ENCODE peak calls at places on chromosomes 3 and 15, in five cellular contexts. One of them, this sample, is unnamed. For H3K4me1, the result is how much of the 10 kb centered on the place peaks cover.

GRCh38 chr3:81419196-81419595 is 342.2 kb downstream of the GBE1 start:
- DNase-seq in PC-3: peak
- DNase-seq in H9: no peak
- DNase-seq in hepatocyte: peak
- DNase-seq in DND-41: no peak
- DNase-seq in this sample: no peak

GRCh38 chr3:177885063-177885462 is 651.2 kb upstream of the KCNMB2 start:
- DNase-seq in hepatocyte: no peak
- DNase-seq in PC-3: no peak
- DNase-seq in H9: no peak
- DNase-seq in DND-41: no peak
- DNase-seq in this sample: no peak

GRCh38 chr3:160801386-160802118 is 45.5 kb downstream of the PPM1L start:
- DNase-seq in PC-3: peak
- DNase-seq in H9: no peak
- DNase-seq in hepatocyte: peak
- DNase-seq in DND-41: no peak
- DNase-seq in this sample: no peak

GRCh38 chr3:180720012-180720411 is 40.7 kb upstream of the CCDC39 start:
- DNase-seq in PC-3: no peak
- DNase-seq in H9: no peak
- DNase-seq in DND-41: no peak
- DNase-seq in hepatocyte: no peak
- DNase-seq in this sample: no peak

GRCh38 chr3:187368251-187368733 is at the start of gene RTP4:
- DNase-seq in DND-41: peak
- DNase-seq in PC-3: peak
- DNase-seq in H9: no peak
- DNase-seq in hepatocyte: peak
- DNase-seq in this sample: no peak

GRCh38 chr3:136994772-136995516 is 37.2 kb downstream of the IL20RB start:
- DNase-seq in H9: no peak
- DNase-seq in PC-3: peak
- DNase-seq in hepatocyte: no peak
- DNase-seq in DND-41: no peak
- DNase-seq in this sample: no peak

GRCh38 chr15:26051771-26052685 is 188.9 kb upstream of the ATP10A start:
- DNase-seq in PC-3: peak
- DNase-seq in hepatocyte: peak
- DNase-seq in H9: no peak
- DNase-seq in DND-41: no peak
- DNase-seq in this sample: no peak

GRCh38 chr3:115913069-115913686 is 289.9 kb downstream of the GAP43 start:
- DNase-seq in PC-3: peak
- DNase-seq in H9: no peak
- DNase-seq in hepatocyte: no peak
- DNase-seq in DND-41: no peak
- DNase-seq in this sample: no peak

GRCh38 chr3:125434582-125435011 is 59.5 kb upstream of the ZNF148 start:
- DNase-seq in hepatocyte: no peak
- DNase-seq in DND-41: no peak
- DNase-seq in H9: no peak
- DNase-seq in PC-3: no peak
- DNase-seq in this sample: no peak

GRCh38 chr3:179113903-179114302 is 34.3 kb upstream of the PIK3CA start:
- DNase-seq in DND-41: no peak
- DNase-seq in hepatocyte: no peak
- DNase-seq in H9: no peak
- DNase-seq in PC-3: no peak
- DNase-seq in this sample: no peak

GRCh38 chr3:30539772-30540171 is 66.6 kb upstream of the TGFBR2 start:
- DNase-seq in H9: no peak
- DNase-seq in PC-3: peak
- DNase-seq in DND-41: no peak
- DNase-seq in hepatocyte: no peak
- DNase-seq in this sample: no peak

GRCh38 chr3:123349201-123349535 is 99.7 kb downstream of the ADCY5 start:
- DNase-seq in DND-41: no peak
- DNase-seq in H9: no peak
- DNase-seq in PC-3: peak
- DNase-seq in hepatocyte: no peak
- DNase-seq in this sample: no peak

GRCh38 chr3:185595520-185595919 is 9.4 kb downstream of the SENP2 start:
- DNase-seq in hepatocyte: no peak
- DNase-seq in PC-3: no peak
- DNase-seq in DND-41: no peak
- DNase-seq in H9: no peak
- DNase-seq in this sample: no peak

GRCh38 chr3:16182183-16182582 is 7.7 kb downstream of the GALNT15 start:
- DNase-seq in DND-41: no peak
- DNase-seq in hepatocyte: no peak
- DNase-seq in PC-3: peak
- DNase-seq in H9: no peak
- DNase-seq in this sample: no peak

GRCh38 chr3:63037116-63037515 is 161.9 kb upstream of the CADPS start:
- DNase-seq in hepatocyte: no peak
- DNase-seq in H9: no peak
- DNase-seq in DND-41: no peak
- DNase-seq in PC-3: no peak
- DNase-seq in this sample: no peak

GRCh38 chr3:53318522-53318921 is 28.8 kb downstream of the DCP1A start:
- DNase-seq in hepatocyte: no peak
- DNase-seq in PC-3: no peak
- DNase-seq in DND-41: no peak
- DNase-seq in H9: no peak
- DNase-seq in this sample: no peak

GRCh38 chr3:184314363-184314699 is at the start of gene EIF4G1:
- DNase-seq in H9: peak
- DNase-seq in PC-3: peak
- DNase-seq in DND-41: peak
- DNase-seq in hepatocyte: peak
- DNase-seq in this sample: peak

GRCh38 chr3:105982207-105982606 is 113.4 kb upstream of the CBLB start:
- DNase-seq in DND-41: no peak
- DNase-seq in hepatocyte: no peak
- DNase-seq in H9: no peak
- DNase-seq in PC-3: no peak
- DNase-seq in this sample: no peak

GRCh38 chr3:60575726-60576272 is 675.5 kb downstream of the FHIT start:
- DNase-seq in hepatocyte: no peak
- DNase-seq in PC-3: no peak
- DNase-seq in DND-41: no peak
- DNase-seq in H9: no peak
- DNase-seq in this sample: no peak

GRCh38 chr3:99958177-99958912 is 140.7 kb downstream of the CMSS1 start:
- DNase-seq in H9: no peak
- DNase-seq in PC-3: no peak
- DNase-seq in DND-41: no peak
- DNase-seq in hepatocyte: no peak
- DNase-seq in this sample: no peak

GRCh38 chr15:67179411-67179995 is 75.0 kb downstream of the AAGAB start:
- DNase-seq in DND-41: no peak
- DNase-seq in H9: no peak
- DNase-seq in hepatocyte: no peak
- DNase-seq in PC-3: no peak
- DNase-seq in this sample: no peak

GRCh38 chr15:89175617-89176191 is 45.7 kb downstream of the RLBP1 start:
- DNase-seq in DND-41: no peak
- DNase-seq in H9: no peak
- DNase-seq in hepatocyte: no peak
- DNase-seq in PC-3: no peak
- DNase-seq in this sample: no peak

GRCh38 chr3:40891186-40891585 is 308.1 kb upstream of the CTNNB1 start:
- DNase-seq in hepatocyte: no peak
- DNase-seq in H9: no peak
- DNase-seq in DND-41: no peak
- DNase-seq in PC-3: no peak
- DNase-seq in this sample: no peak

GRCh38 chr3:101624857-101625256 is 50.9 kb downstream of the PCNP start:
- DNase-seq in hepatocyte: no peak
- DNase-seq in PC-3: no peak
- DNase-seq in H9: peak
- DNase-seq in DND-41: no peak
- DNase-seq in this sample: no peak

GRCh38 chr3:176951144-176951543 is 246.1 kb downstream of the TBL1XR1 start:
- DNase-seq in hepatocyte: no peak
- DNase-seq in DND-41: no peak
- DNase-seq in H9: no peak
- DNase-seq in PC-3: peak
- DNase-seq in this sample: no peak

GRCh38 chr15:65963911-65964482 is 94.7 kb downstream of the RAB11A start:
- DNase-seq in H9: no peak
- DNase-seq in PC-3: no peak
- DNase-seq in hepatocyte: no peak
- DNase-seq in DND-41: no peak
- DNase-seq in this sample: no peak

GRCh38 chr3:46930945-46931403 is 45.6 kb downstream of the CCDC12 start:
- DNase-seq in DND-41: no peak
- DNase-seq in H9: no peak
- DNase-seq in hepatocyte: no peak
- DNase-seq in PC-3: peak
- DNase-seq in this sample: no peak

GRCh38 chr15:68985361-68985891 is 29.1 kb upstream of the NOX5 start:
- DNase-seq in hepatocyte: no peak
- DNase-seq in PC-3: no peak
- DNase-seq in DND-41: no peak
- DNase-seq in H9: no peak
- DNase-seq in this sample: no peak

GRCh38 chr15:77838061-77838460 is 205.3 kb upstream of the LINGO1 start:
- DNase-seq in H9: no peak
- DNase-seq in PC-3: peak
- DNase-seq in DND-41: no peak
- DNase-seq in hepatocyte: no peak
- DNase-seq in this sample: no peak

GRCh38 chr15:32844118-32844711 is 126.4 kb downstream of the GREM1 start:
- DNase-seq in hepatocyte: peak
- DNase-seq in PC-3: peak
- DNase-seq in H9: no peak
- DNase-seq in DND-41: no peak
- DNase-seq in this sample: peak

GRCh38 chr15:51861557-51862350 is 32.3 kb downstream of the TMOD3 start:
- DNase-seq in H9: no peak
- DNase-seq in PC-3: peak
- DNase-seq in DND-41: peak
- DNase-seq in hepatocyte: no peak
- DNase-seq in this sample: no peak

GRCh38 chr3:115861166-115861733 is 237.9 kb downstream of the GAP43 start:
- DNase-seq in hepatocyte: no peak
- DNase-seq in PC-3: no peak
- DNase-seq in DND-41: no peak
- DNase-seq in H9: peak
- DNase-seq in this sample: no peak

GRCh38 chr15:78130466-78131294 is 565 bp downstream of the CIB2 start:
- DNase-seq in H9: no peak
- DNase-seq in PC-3: no peak
- DNase-seq in DND-41: no peak
- DNase-seq in hepatocyte: no peak
- DNase-seq in this sample: no peak

GRCh38 chr3:30984855-30985793 is 90.7 kb upstream of the GADL1 start:
- DNase-seq in hepatocyte: no peak
- DNase-seq in DND-41: no peak
- DNase-seq in H9: no peak
- DNase-seq in PC-3: peak
- DNase-seq in this sample: no peak

GRCh38 chr3:61947456-61947855 is 386.1 kb downstream of the PTPRG start:
- DNase-seq in hepatocyte: no peak
- DNase-seq in PC-3: no peak
- DNase-seq in DND-41: no peak
- DNase-seq in H9: no peak
- DNase-seq in this sample: peak

GRCh38 chr3:196741401-196741761 is 1.7 kb downstream of the PAK2 start:
- DNase-seq in DND-41: no peak
- DNase-seq in hepatocyte: peak
- DNase-seq in PC-3: peak
- DNase-seq in H9: no peak
- DNase-seq in this sample: no peak
- H2AFZ ChIP-seq in DND-41: no peak
- H2AFZ ChIP-seq in hepatocyte: no peak
- H2AFZ ChIP-seq in PC-3: no peak
- H2AFZ ChIP-seq in H9: no peak
- H2AFZ ChIP-seq in this sample: no peak

GRCh38 chr15:37078566-37078965 is 21.8 kb downstream of the MEIS2 start:
- DNase-seq in H9: no peak
- DNase-seq in hepatocyte: no peak
- DNase-seq in DND-41: no peak
- DNase-seq in PC-3: no peak
- DNase-seq in this sample: no peak

GRCh38 chr15:37079726-37080125 is 20.6 kb downstream of the MEIS2 start:
- DNase-seq in DND-41: no peak
- DNase-seq in hepatocyte: no peak
- DNase-seq in H9: no peak
- DNase-seq in PC-3: no peak
- DNase-seq in this sample: no peak

GRCh38 chr15:37075777-37076176 is 24.6 kb downstream of the MEIS2 start:
- DNase-seq in H9: no peak
- DNase-seq in hepatocyte: no peak
- DNase-seq in PC-3: no peak
- DNase-seq in DND-41: no peak
- DNase-seq in this sample: no peak

GRCh38 chr15:37076543-37076942 is 23.8 kb downstream of the MEIS2 start:
- DNase-seq in PC-3: peak
- DNase-seq in DND-41: no peak
- DNase-seq in H9: no peak
- DNase-seq in hepatocyte: no peak
- DNase-seq in this sample: no peak

DNA sequence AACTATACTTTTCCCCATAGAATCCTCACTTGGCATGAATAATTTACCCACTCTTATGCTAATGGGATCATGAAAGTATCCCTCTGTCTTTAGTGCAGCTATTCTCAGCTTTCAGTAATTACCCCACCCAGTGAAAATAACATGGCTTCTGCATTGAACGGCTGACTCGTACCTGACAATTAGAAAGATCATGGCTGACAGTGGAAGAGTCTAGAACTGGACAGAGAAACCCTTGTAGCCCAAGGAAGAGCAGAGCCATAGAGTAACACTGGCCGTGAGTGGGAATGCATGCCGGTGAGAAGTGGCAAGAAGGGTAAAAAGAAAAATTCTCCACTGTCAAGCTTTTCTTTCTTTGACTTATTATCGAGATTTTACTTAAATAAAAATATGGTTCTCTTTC is 22.3 kb downstream of the MEIS2 start:
- DNase-seq in DND-41: no peak
- DNase-seq in PC-3: no peak
- DNase-seq in hepatocyte: no peak
- DNase-seq in H9: no peak
- DNase-seq in this sample: no peak
- H3K4me1 ChIP-seq in DND-41: under half
- H3K4me1 ChIP-seq in PC-3: under half
- H3K4me1 ChIP-seq in hepatocyte: under half
- H3K4me1 ChIP-seq in H9: under half
- H3K4me1 ChIP-seq in this sample: under half

GRCh38 chr15:80673561-80674244 is 21.4 kb upstream of the ABHD17C start:
- DNase-seq in H9: no peak
- DNase-seq in hepatocyte: no peak
- DNase-seq in DND-41: no peak
- DNase-seq in PC-3: no peak
- DNase-seq in this sample: no peak
- TF ChIP-seq CTCF in H9: peak
- TF ChIP-seq CTCF in hepatocyte: no peak
- TF ChIP-seq CTCF in DND-41: no peak
- TF ChIP-seq CTCF in PC-3: no peak
- TF ChIP-seq CTCF in this sample: no peak

GRCh38 chr15:59997070-59997701 is 6.9 kb upstream of the FOXB1 start:
- DNase-seq in PC-3: peak
- DNase-seq in H9: peak
- DNase-seq in DND-41: peak
- DNase-seq in hepatocyte: no peak
- DNase-seq in this sample: peak
- H2AFZ ChIP-seq in PC-3: peak
- H2AFZ ChIP-seq in H9: no peak
- H2AFZ ChIP-seq in DND-41: peak
- H2AFZ ChIP-seq in hepatocyte: peak
- H2AFZ ChIP-seq in this sample: no peak

This sample was measured in neural progenitor cell.